ENCODE peak calls at places on chromosome 15, in ten cellular contexts. J, X, T, O, B, K, C, A, Y and H are unnamed samples.

GRCh38 chr15:78968539-78969271 is 23.9 kb upstream of the CTSH start:
- DNase-seq in C (no peak), O (no peak), X (no peak), A (peak), T (no peak), Y (peak), B (peak), J (no peak), K (no peak), H (no peak)

GRCh38 chr15:29566914-29567313 is 255.4 kb downstream of the TJP1 start:
- DNase-seq in K (no peak), C (no peak), T (no peak), A (no peak), Y (no peak), X (no peak), J (no peak), B (no peak), O (no peak), H (no peak)

GRCh38 chr15:52464478-52464877 is 64.2 kb downstream of the MYO5A start:
- DNase-seq in C (no peak), A (no peak), J (no peak), T (no peak), B (no peak), Y (no peak), O (no peak), X (no peak), K (no peak), H (no peak)

GRCh38 chr15:52252781-52253180 is 42.8 kb downstream of the MYO5C start:
- DNase-seq in O (no peak), B (peak), Y (peak), K (peak), X (peak), T (no peak), A (no peak), C (no peak), J (no peak), H (no peak)

GRCh38 chr15:79539426-79539825 is 107.3 kb downstream of the MINAR1 start:
- DNase-seq in C (no peak), A (no peak), K (no peak), J (no peak), Y (no peak), T (no peak), X (no peak), B (peak), O (no peak), H (no peak)

GRCh38 chr15:63979227-63979793 is 67.0 kb downstream of the DAPK2 start:
- DNase-seq in O (no peak), Y (no peak), C (no peak), X (no peak), T (no peak), B (no peak), K (no peak), J (no peak), A (no peak), H (no peak)

GRCh38 chr15:89139613-89140499 is 51.6 kb downstream of the ABHD2 start:
- DNase-seq in K (peak), O (no peak), X (peak), T (no peak), A (no peak), C (no peak), J (no peak), Y (no peak), B (no peak), H (no peak)

GRCh38 chr15:43922021-43922420 is 95.2 kb downstream of the WDR76 start:
- DNase-seq in K (no peak), C (no peak), B (peak), X (peak), A (no peak), Y (peak), J (no peak), O (no peak), T (no peak), H (no peak)

GRCh38 chr15:46344906-46345305 is 710.1 kb downstream of the SQOR start:
- DNase-seq in B (no peak), O (no peak), J (no peak), A (no peak), C (no peak), X (no peak), T (no peak), K (no peak), Y (no peak), H (no peak)

GRCh38 chr15:89226359-89227221 is 5.2 kb upstream of the RLBP1 start:
- DNase-seq in T (no peak), A (no peak), X (no peak), B (no peak), O (no peak), Y (no peak), J (no peak), K (no peak), C (peak), H (no peak)

GRCh38 chr15:70713547-70714414 is 49.6 kb downstream of the UACA start:
- DNase-seq in A (no peak), T (no peak), C (no peak), B (no peak), Y (peak), K (peak), O (no peak), J (no peak), X (peak), H (no peak)

GRCh38 chr15:70852501-70853269 is 1.3 kb downstream of the LARP6 start:
- DNase-seq in B (peak), Y (no peak), J (no peak), C (no peak), O (no peak), K (peak), T (no peak), X (peak), A (no peak), H (no peak)

GRCh38 chr15:88115529-88116152 is 140.9 kb downstream of the NTRK3 start:
- DNase-seq in K (no peak), T (no peak), Y (no peak), A (no peak), O (no peak), B (no peak), X (no peak), C (peak), J (no peak), H (no peak)

GRCh38 chr15:44193651-44194396 is 1.2 kb downstream of the FRMD5 start:
- DNase-seq in O (no peak), C (no peak), A (no peak), K (peak), Y (no peak), J (no peak), X (peak), T (no peak), B (peak), H (no peak)

GRCh38 chr15:59997070-59997701 is 6.9 kb upstream of the FOXB1 start:
- DNase-seq in Y (no peak), T (no peak), C (no peak), K (no peak), X (no peak), B (peak), A (no peak), J (peak), O (no peak), H (peak)
- H3K4me3 ChIP-seq in Y (no peak), T (peak), C (no peak), K (no peak), X (no peak), B (no peak), A (peak), J (no peak), O (no peak), H (no peak)

GRCh38 chr15:82950295-82950694 is 2.2 kb downstream of the HOMER2 start:
- DNase-seq in Y (no peak), O (no peak), T (no peak), X (no peak), K (no peak), A (no peak), B (no peak), J (no peak), C (no peak), H (no peak)

GRCh38 chr15:82950746-82951370 is 1.7 kb downstream of the HOMER2 start:
- DNase-seq in A (no peak), C (no peak), K (no peak), J (no peak), O (no peak), X (no peak), Y (no peak), B (no peak), T (no peak), H (no peak)

GRCh38 chr15:82952156-82953081 is at the start of gene HOMER2:
- DNase-seq in J (no peak), T (no peak), X (no peak), K (no peak), Y (no peak), O (peak), B (peak), C (peak), A (peak), H (peak)

GRCh38 chr15:82946155-82946701 is 6.3 kb downstream of the HOMER2 start:
- DNase-seq in Y (no peak), A (no peak), B (no peak), K (no peak), O (no peak), J (no peak), X (no peak), C (no peak), T (no peak), H (no peak)

GRCh38 chr15:82951472-82952155 is 906 bp downstream of the HOMER2 start:
- DNase-seq in C (no peak), Y (no peak), O (no peak), X (no peak), J (no peak), A (no peak), B (peak), T (no peak), K (no peak), H (no peak)
- H3K4me3 ChIP-seq in C (peak), Y (peak), O (peak), X (peak), J (peak), A (peak), B (peak), T (peak), K (no peak), H (no peak)

DNA sequence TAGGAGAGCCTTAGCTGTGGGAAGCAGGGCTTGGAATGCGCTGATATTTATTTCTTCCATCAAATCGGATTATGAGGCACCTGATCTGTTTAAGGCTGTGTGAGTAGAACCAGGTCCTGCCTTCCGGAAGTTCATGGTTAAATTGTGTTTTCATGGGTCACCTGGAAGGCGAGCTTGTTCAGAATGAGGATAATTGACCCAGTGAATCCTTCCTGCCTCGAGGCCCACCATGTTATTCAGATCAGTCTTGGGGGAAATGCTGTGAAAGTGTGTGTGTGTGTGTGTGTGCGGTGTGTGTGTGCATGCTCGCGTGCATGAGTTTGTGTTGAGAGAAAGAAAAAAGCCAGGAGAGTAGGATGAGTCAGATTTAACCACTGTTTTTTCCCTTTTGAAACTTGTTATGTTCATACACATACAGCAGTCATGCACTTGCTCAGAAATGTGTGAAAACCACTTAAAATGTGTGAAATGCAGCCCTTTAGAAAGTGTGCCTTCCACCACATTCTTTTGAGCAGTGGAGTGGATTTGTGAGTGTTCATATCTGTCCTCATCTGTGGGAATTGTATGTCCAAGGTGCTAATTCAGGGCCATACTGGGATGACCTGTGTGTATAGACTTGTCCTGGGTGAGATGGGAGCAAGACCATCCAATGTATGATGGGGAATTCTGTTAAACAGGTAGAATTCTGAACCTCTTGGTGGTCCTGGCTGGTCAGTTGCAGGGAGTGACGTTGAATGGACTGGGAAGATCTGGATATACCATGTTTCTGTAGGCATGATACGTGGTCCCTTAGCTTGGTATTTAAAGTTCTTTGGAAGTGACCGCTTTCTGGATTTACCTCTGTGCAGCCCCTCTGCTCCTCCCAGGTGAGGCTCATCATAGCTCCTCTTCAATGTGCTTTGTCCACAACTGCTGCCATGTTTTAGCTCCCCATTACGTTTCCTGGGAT is 36.9 kb downstream of the SMAD3 start:
- DNase-seq in C (no peak), T (no peak), X (peak), B (peak), A (no peak), K (no peak), J (no peak), O (no peak), Y (no peak), H (peak)
- H3K4me3 ChIP-seq in C (no peak), T (peak), X (no peak), B (no peak), A (no peak), K (no peak), J (no peak), O (no peak), Y (no peak), H (peak)

DNA sequence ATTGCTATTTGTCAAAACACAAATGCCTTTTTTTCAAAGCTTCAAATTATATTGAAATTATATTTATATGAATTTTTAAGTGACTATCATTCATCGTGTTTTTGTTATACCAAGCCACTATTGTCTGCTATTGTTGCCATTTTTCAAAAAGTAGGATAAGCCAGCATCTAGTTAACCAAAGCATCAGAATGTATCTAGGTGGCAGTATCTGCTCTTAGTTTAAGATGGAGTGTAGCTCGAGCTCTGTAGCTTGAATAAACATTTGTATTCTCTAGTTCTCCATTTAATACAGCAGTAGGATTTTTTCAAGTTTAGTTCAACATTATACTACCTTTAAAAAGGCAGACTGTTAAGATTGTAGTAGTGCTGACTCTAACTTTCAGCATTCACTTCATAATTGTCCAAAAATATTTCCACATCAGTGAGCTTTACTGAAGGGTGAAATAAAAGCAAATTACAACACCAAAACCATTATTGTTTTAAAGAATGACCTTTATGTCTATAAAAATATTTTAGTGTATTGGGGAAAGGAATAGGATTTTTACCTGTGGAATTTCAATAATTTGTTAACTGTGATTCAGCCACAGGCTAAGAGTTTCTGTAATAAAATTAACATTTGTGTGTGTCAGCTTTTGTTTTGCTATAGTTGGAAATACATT is 19.6 kb upstream of the C15orf61 start:
- DNase-seq in J (no peak), T (no peak), C (no peak), O (no peak), Y (no peak), K (peak), A (no peak), B (peak), X (peak), H (no peak)
- H3K4me3 ChIP-seq in J (no peak), T (no peak), C (no peak), O (no peak), Y (no peak), K (no peak), A (no peak), B (no peak), X (no peak), H (no peak)

DNA sequence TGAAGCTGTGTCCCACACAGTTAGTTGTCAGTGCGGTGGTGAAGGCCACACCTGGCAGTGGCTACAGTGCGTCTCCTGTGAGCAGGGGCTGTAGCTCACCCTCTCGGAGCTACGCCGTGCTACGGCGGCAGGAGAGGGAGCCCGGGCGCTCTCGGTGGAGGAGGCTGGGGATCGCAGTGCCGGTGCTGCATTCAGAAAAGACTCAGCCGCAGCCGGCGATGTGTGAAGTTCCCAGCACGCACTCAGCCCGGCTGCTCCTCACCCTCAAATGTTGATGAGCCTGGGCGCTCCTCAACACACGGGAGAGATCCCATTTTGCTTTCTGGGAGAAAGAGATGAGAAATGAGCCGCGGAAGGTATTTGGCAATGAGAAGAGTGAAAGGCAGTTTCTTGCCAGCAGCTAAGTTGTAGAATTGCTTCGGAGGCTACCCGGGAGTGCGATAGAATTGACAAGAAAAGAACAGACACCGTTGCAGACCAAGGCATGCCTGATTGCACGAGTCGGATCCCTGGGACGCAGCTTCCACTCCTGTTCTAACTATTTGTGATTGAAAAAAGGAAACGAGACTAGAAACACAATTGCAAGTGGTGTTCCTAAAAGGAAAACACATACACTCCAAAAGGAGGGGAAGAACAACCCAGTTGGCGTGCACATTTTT is at the start of gene UNC13C:
- DNase-seq in J (no peak), T (no peak), C (peak), A (peak), K (no peak), O (no peak), Y (no peak), X (peak), B (peak), H (no peak)
- H3K4me3 ChIP-seq in J (no peak), T (no peak), C (no peak), A (peak), K (no peak), O (no peak), Y (no peak), X (no peak), B (peak), H (no peak)

GRCh38 chr15:40229956-40230355 is 8.9 kb upstream of the PAK6 start:
- DNase-seq in K (no peak), X (no peak), Y (no peak), J (no peak), O (no peak), C (no peak), T (no peak), A (no peak), B (no peak), H (no peak)
- H3K4me3 ChIP-seq in K (no peak), X (no peak), Y (no peak), J (no peak), O (no peak), C (no peak), T (no peak), A (no peak), B (no peak), H (no peak)

GRCh38 chr15:100114100-100114499 is 227.7 kb downstream of the ADAMTS17 start:
- DNase-seq in X (peak), T (no peak), Y (no peak), J (peak), A (no peak), C (peak), K (peak), O (no peak), B (peak), H (no peak)
- H3K4me3 ChIP-seq in X (peak), T (no peak), Y (no peak), J (no peak), A (no peak), C (no peak), K (peak), O (no peak), B (no peak), H (no peak)

DNA sequence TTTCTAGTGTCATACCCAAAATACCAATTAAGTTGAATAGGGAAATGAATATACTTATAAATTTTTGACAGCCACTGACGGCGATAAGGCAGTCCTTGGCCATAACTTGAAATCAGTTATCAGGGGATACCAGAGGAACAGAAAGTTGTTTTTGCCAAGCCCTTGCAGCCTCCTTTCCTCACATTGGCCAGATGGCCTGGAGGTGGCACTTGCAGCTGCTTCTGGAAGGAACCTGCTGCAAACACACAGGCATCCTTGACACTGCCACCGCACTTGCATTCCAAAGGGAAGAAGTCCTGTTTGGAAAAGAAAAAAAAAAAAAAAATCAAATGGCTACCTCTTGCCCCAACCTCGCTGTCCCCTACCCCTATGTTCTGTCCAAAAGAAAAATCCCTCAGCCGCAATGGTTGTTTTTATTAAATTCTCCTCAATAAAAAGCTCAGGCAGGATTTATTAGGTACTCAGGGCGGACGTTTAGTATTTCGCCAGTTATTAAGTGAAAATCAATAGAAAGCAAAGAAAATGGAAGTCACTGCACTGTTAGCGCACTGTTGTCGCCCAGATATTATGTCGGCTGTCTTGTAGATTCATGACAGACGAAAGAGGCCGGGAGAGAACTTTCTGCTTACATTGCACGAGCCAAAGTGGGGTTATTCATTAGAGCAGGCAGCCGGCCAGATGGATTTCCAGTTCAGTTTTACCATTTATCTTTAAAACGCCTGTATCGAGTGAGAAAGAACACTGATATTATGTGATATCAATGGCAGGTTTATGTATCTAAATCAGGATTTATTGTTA is 866.2 kb upstream of the NR2F2 start:
- DNase-seq in T (no peak), J (no peak), O (no peak), X (peak), K (no peak), B (no peak), C (peak), Y (no peak), A (no peak), H (no peak)
- H3K4me3 ChIP-seq in T (no peak), J (no peak), O (no peak), X (no peak), K (no peak), B (no peak), C (no peak), Y (no peak), A (no peak), H (no peak)